ENCODE peak calls at places on chromosomes 16 and 17, in ten cellular contexts. P is breast epithelium; L is NCI-H460; J is Caco-2; W is Caki2; D is T-helper 1 cell; F is NCI-H1436; A is activated effector memory CD4-positive, alpha-beta T cell treated with Interleukin-2 at 50 U/mL for 16 hours; U is stimulated activated CD8-positive, alpha-beta memory T cell treated with anti-CD3 and anti-CD28 coated beads, Interleukin-12 subunit alpha, Interleukin-12 subunit beta, amount 100 ng/mL, for 1 hour; S is RCC 7860. C is an unnamed sample.

GRCh38 chr17:694239-694638 is 20.4 kb downstream of the VPS53 start:
- DNase-seq in A (no peak), J (no peak), W (peak), D (no peak), F (no peak), S (peak), L (peak), U (no peak), P (no peak), C (no peak)

GRCh38 chr17:6528557-6528956 is 27.8 kb downstream of the PITPNM3 start:
- DNase-seq in U (no peak), J (no peak), P (no peak), S (no peak), D (no peak), W (no peak), F (no peak), L (no peak), A (no peak), C (no peak)

GRCh38 chr16:28609631-28610594 is at the start of gene SULT1A1:
- DNase-seq in J (no peak), D (no peak), L (no peak), A (no peak), P (peak), U (no peak), W (peak), F (no peak), S (no peak), C (no peak)

GRCh38 chr17:56144205-56144604 is 9.1 kb upstream of the ANKFN1 start:
- DNase-seq in F (no peak), S (no peak), L (no peak), W (no peak), D (no peak), U (no peak), P (no peak), A (no peak), J (no peak), C (no peak)

GRCh38 chr16:17194190-17194780 is 276.5 kb downstream of the XYLT1 start:
- DNase-seq in F (no peak), D (peak), U (peak), W (no peak), L (peak), S (no peak), P (no peak), A (peak), J (peak), C (no peak)

GRCh38 chr16:81486555-81487061 is 42.0 kb downstream of the CMIP start:
- DNase-seq in J (no peak), F (no peak), U (no peak), S (peak), W (no peak), L (no peak), D (no peak), P (no peak), A (no peak), C (no peak)

GRCh38 chr17:41739661-41740352 is 5.4 kb upstream of the HAP1 start:
- DNase-seq in U (no peak), W (peak), L (peak), D (no peak), S (peak), F (peak), P (no peak), J (no peak), A (no peak), C (no peak)

GRCh38 chr17:51435641-51436091 is 175.3 kb downstream of the UTP18 start:
- DNase-seq in S (no peak), P (peak), D (no peak), W (no peak), J (peak), L (peak), F (peak), A (peak), U (no peak), C (no peak)

GRCh38 chr16:30997887-30998711 is 12.3 kb downstream of the STX1B start:
- DNase-seq in U (no peak), F (no peak), L (no peak), S (peak), W (peak), A (no peak), J (no peak), P (no peak), D (no peak), C (no peak)

GRCh38 chr16:13436641-13437423 is 483.1 kb upstream of the ERCC4 start:
- DNase-seq in W (peak), D (no peak), S (peak), P (no peak), L (no peak), U (no peak), F (no peak), A (no peak), J (peak), C (no peak)

GRCh38 chr17:67637901-67638641 is 79.7 kb upstream of the NOL11 start:
- DNase-seq in W (no peak), L (no peak), A (no peak), F (no peak), D (no peak), U (no peak), P (peak), J (no peak), S (no peak), C (no peak)

GRCh38 chr17:17359271-17359670 is 56.1 kb downstream of the NT5M start:
- DNase-seq in F (no peak), S (no peak), D (no peak), P (no peak), A (no peak), J (no peak), L (no peak), W (no peak), U (no peak), C (no peak)

GRCh38 chr16:695355-696089 is 5.3 kb upstream of the WDR24 start:
- DNase-seq in L (no peak), U (peak), W (peak), J (peak), A (peak), S (no peak), P (peak), F (peak), D (peak), C (no peak)

GRCh38 chr17:7190276-7190917 is 11.2 kb upstream of the ASGR1 start:
- DNase-seq in F (no peak), J (no peak), D (no peak), W (no peak), P (no peak), A (no peak), L (no peak), S (no peak), U (no peak), C (no peak)

GRCh38 chr16:65012357-65012756 is 109.5 kb downstream of the CDH11 start:
- DNase-seq in A (no peak), J (no peak), L (no peak), U (no peak), P (no peak), F (no peak), S (no peak), D (no peak), W (no peak), C (no peak)

GRCh38 chr17:72913315-72913714 is 179.2 kb downstream of the SLC39A11 start:
- DNase-seq in J (no peak), P (no peak), A (no peak), W (no peak), U (no peak), F (no peak), D (no peak), L (no peak), S (no peak), C (no peak)

GRCh38 chr17:75094871-75095399 is 7.2 kb downstream of the SLC16A5 start:
- DNase-seq in J (no peak), L (no peak), P (no peak), F (no peak), U (no peak), A (no peak), W (no peak), D (no peak), S (no peak), C (no peak)

GRCh38 chr16:80664226-80664625 is 123.4 kb downstream of the DYNLRB2 start:
- DNase-seq in W (no peak), D (no peak), J (no peak), F (no peak), P (no peak), S (no peak), A (no peak), L (no peak), U (no peak), C (no peak)

GRCh38 chr16:12147681-12148479 is 171.3 kb downstream of the SNX29 start:
- DNase-seq in P (no peak), U (no peak), A (no peak), F (no peak), J (no peak), S (no peak), W (peak), D (no peak), L (no peak), C (no peak)

GRCh38 chr16:1105888-1106620 is 10.0 kb upstream of the C1QTNF8 start:
- DNase-seq in D (no peak), F (peak), P (peak), U (no peak), A (no peak), W (peak), S (peak), J (peak), L (peak), C (peak)

GRCh38 chr16:85057212-85057889 is 29.8 kb downstream of the KIAA0513 start:
- DNase-seq in F (no peak), P (no peak), U (no peak), J (peak), L (no peak), A (no peak), W (no peak), D (no peak), S (no peak), C (no peak)

GRCh38 chr17:81110488-81111040 is 54.7 kb upstream of the PVALEF start:
- DNase-seq in W (no peak), U (no peak), S (no peak), L (no peak), D (no peak), A (no peak), F (no peak), J (no peak), P (no peak), C (no peak)

GRCh38 chr17:21042434-21043295 is at the start of gene USP22:
- DNase-seq in F (peak), P (no peak), S (no peak), L (no peak), W (peak), U (peak), D (no peak), J (no peak), A (peak), C (peak)

GRCh38 chr16:27436065-27436464 is 34.1 kb downstream of the IL21R start:
- DNase-seq in P (no peak), A (no peak), D (no peak), J (no peak), U (no peak), S (no peak), W (no peak), F (no peak), L (no peak), C (no peak)

GRCh38 chr17:66518108-66518507 is 215.7 kb downstream of the PRKCA start:
- DNase-seq in P (no peak), L (no peak), S (no peak), U (no peak), A (no peak), D (no peak), F (no peak), W (no peak), J (no peak), C (no peak)

GRCh38 chr16:69260506-69260905 is 50.6 kb upstream of the VPS4A start:
- DNase-seq in J (no peak), U (no peak), A (no peak), L (no peak), P (no peak), D (no peak), F (no peak), S (no peak), W (no peak), C (no peak)

GRCh38 chr16:84851192-84852127 is 31.7 kb downstream of the CRISPLD2 start:
- DNase-seq in A (no peak), W (peak), J (peak), D (no peak), U (no peak), F (no peak), P (peak), S (peak), L (no peak), C (no peak)

GRCh38 chr16:79418588-79418987 is 181.9 kb downstream of the MAF start:
- DNase-seq in P (no peak), L (no peak), S (no peak), W (no peak), A (no peak), F (no peak), D (no peak), U (no peak), J (no peak), C (no peak)

GRCh38 chr17:35588196-35588920 is 1.2 kb downstream of the AP2B1 start:
- DNase-seq in A (no peak), S (peak), D (no peak), L (peak), J (peak), P (no peak), W (peak), U (no peak), F (no peak), C (no peak)

GRCh38 chr16:57044931-57045693 is 47.3 kb upstream of the CPNE2 start:
- DNase-seq in P (no peak), A (no peak), F (no peak), L (no peak), S (no peak), W (peak), D (no peak), J (no peak), U (no peak), C (no peak)

GRCh38 chr16:79821911-79822310 is 221.4 kb upstream of the MAF start:
- DNase-seq in J (no peak), S (no peak), D (no peak), L (no peak), P (no peak), W (no peak), U (no peak), F (no peak), A (no peak), C (no peak)

GRCh38 chr16:1188781-1189189 is 35.9 kb downstream of the CACNA1H start:
- DNase-seq in A (peak), F (no peak), P (peak), L (peak), U (peak), S (peak), D (no peak), W (peak), J (peak), C (peak)

GRCh38 chr17:81184596-81184995 is 18.6 kb upstream of the AATK start:
- DNase-seq in F (no peak), W (no peak), A (no peak), J (no peak), U (no peak), L (no peak), S (no peak), D (no peak), P (no peak), C (no peak)

GRCh38 chr17:10798332-10798749 is 5.6 kb downstream of the TMEM238L start:
- DNase-seq in F (no peak), W (no peak), D (no peak), S (no peak), L (no peak), P (no peak), U (no peak), A (no peak), J (no peak), C (no peak)

GRCh38 chr17:63550816-63551639 is 751 bp downstream of the DCAF7 start:
- DNase-seq in U (no peak), L (no peak), A (no peak), S (peak), F (peak), P (no peak), W (no peak), D (no peak), J (no peak), C (peak)